ENCODE peak calls at places on chromosomes 12 and 14, in four cellular contexts. J, B, P and D are unnamed samples.

GRCh38 chr14:71597955-71598659 is 334.1 kb upstream of the RGS6 start:
- DNase-seq in J (no peak), B (no peak), P (no peak), D (no peak)

GRCh38 chr12:48015954-48016353 is 11.7 kb upstream of the COL2A1 start:
- DNase-seq in J (no peak), B (no peak), P (no peak), D (no peak)

GRCh38 chr12:56947633-56948535 is 9.5 kb downstream of the RDH16 start:
- DNase-seq in J (no peak), B (peak; percentile 34), P (no peak), D (no peak)

GRCh38 chr12:11718768-11719253 is 69.3 kb downstream of the ETV6 start:
- DNase-seq in J (no peak), B (no peak), P (peak; percentile 45), D (no peak)

GRCh38 chr12:100566887-100567637 is 6.4 kb upstream of the GAS2L3 start:
- DNase-seq in J (no peak), B (no peak), P (no peak), D (no peak)

GRCh38 chr14:71371711-71372396 is 464.6 kb downstream of the PCNX1 start:
- DNase-seq in J (peak; percentile 73), B (no peak), P (no peak), D (no peak)

GRCh38 chr14:93688239-93688666 is 100.0 kb downstream of the PRIMA1 start:
- DNase-seq in J (no peak), B (no peak), P (peak; percentile 94), D (peak; percentile 86)

GRCh38 chr14:37145395-37145794 is 27.0 kb downstream of the SLC25A21 start:
- DNase-seq in J (no peak), B (no peak), P (no peak), D (no peak)

GRCh38 chr12:102388469-102388868 is 91.9 kb downstream of the IGF1 start:
- DNase-seq in J (no peak), B (no peak), P (no peak), D (no peak)

GRCh38 chr14:68669101-68669500 is 123.8 kb downstream of the ZFP36L1 start:
- DNase-seq in J (no peak), B (no peak), P (no peak), D (no peak)

GRCh38 chr14:60509438-60510253 is 700 bp downstream of the SIX6 start:
- DNase-seq in J (no peak), B (no peak), P (peak; percentile 68), D (no peak)

GRCh38 chr12:100518376-100518775 is 44.7 kb downstream of the NR1H4 start:
- DNase-seq in J (no peak), B (no peak), P (no peak), D (no peak)

DNA sequence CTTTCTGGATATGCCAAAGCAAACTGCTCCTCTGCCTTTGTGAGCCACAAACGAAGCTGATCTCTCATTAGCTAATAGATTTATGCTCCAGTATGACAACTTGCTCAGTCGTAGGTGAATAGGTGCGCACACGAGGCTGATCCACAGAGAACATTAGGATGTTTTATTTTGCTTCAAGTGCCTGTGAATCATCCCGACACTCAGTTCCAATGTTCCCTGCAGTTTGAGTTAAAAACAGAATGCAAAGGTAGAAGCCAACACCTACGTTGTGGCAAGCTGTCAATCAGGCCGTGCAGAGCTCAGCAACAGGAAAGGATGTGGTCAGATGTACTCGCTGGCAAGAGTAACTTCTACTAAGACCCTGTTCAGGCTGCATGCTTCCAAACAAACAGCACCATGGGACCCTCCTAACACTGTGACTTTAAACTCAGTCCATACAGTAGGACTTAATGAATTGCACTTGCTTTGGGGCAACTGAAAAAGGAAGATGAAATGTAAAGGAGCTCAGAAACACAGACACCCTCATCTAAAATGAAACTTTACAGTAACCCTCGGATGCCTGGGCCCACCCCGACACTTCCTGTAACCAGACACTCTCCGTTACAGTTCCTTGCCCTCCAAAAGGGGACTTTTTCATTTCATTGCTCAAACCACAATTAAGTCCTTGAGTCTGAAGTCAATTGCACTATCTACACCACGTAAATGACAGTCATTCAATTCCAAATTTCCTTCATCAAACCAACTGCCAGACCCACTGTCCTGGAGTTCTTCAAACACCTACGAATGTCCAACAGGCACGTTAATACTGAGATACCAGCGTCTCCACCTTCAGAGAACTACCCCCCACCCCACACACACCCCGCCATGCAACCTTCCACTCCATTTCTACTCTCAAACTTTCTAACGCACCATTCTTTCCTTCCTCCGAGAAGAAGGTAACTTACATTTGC is 1.6 kb downstream of the CCDC88C start:
- DNase-seq in J (no peak), B (no peak), P (no peak), D (no peak)
- H3K27ac ChIP-seq in J (peak overlapping the region; percentile 82), B (no peak overlapping the region), P (no peak overlapping the region), D (no peak overlapping the region)

DNA sequence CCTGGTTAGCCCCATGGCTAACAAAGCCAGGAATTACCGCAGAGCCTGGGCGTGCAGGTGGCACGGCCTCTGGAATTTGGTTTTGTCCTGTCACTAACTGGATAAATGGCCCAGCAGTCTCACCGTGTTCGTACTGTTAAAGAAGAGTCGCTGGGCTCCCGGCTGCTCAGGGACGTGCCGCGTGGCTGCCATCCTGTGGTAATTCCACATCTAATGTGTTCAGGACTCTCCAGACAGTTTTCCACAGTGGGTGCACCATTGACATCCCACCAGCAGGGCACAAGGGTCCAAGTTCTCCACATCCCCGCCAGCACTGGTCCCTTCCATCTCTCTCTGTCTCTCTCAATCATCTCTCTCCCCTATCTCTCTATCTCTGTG is 19.6 kb downstream of the NOC4L start:
- DNase-seq in J (no peak), B (no peak), P (no peak), D (no peak)
- H3K4me3 ChIP-seq in J (no peak overlapping the region), B (no peak overlapping the region), P (no peak overlapping the region), D (no peak overlapping the region)

GRCh38 chr14:49622022-49622607 is 1.5 kb downstream of the MGAT2 start:
- DNase-seq in J (no peak), B (no peak), P (no peak), D (no peak)

GRCh38 chr14:49621114-49621881 is 699 bp downstream of the MGAT2 start:
- DNase-seq in J (no peak), B (no peak), P (peak; percentile 79), D (no peak)

GRCh38 chr14:49619730-49620129 is 696 bp downstream of the RPL36AL start:
- DNase-seq in J (no peak), B (no peak), P (no peak), D (no peak)

GRCh38 chr14:49617846-49618519 is 2.4 kb downstream of the RPL36AL start:
- DNase-seq in J (no peak), B (no peak), P (no peak), D (no peak)

DNA sequence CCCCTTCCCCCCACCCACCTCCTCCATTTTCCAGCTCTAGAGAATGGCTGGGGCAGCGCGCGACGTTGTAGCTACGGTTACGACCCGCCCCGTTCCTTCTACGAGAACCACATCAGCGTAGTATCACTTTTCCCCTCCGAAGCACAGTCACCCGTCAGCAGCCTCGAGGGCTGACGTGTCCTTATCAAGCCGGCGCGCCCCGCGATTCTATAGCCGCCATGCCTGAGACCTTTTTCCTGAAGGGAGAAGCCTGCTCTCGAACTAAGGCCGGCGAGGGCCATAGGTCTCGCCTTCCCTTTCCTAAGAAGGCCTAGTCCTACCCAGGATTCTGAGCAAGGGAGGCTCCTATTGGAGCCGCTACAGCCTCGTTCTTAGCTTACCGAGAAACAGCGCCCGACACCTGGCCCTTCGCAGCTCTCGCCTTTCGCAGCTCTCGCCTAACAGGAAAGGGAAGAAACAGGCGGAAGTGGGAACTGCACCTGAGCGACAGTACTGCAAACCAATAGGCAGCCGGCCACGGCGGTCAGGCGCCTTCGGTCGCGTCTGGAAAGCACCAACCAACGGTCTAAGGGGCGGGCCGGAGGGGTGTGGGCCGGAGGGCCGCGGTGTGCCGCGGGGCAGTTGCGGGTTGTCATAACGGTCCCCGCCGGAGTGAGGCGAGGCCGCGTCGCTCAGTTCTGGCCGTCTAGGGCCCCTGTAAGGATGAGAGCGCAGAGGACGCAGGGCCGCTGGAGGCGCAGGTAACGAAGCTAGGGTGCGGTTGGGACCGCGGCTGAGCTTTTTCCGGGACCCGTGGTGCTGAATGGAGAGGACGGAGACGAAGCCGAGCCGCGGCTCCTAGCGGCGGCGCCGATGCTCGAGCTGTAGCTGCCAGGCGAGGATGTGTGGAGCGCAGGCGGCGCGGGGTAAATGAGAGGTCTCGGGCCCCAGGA is at the start of the genes MGAT2 and RPL36AL:
- DNase-seq in J (peak; percentile 91), B (peak; percentile 98), P (peak; percentile 99), D (peak; percentile 97)
- H3K4me1 ChIP-seq in J (peaks cover 18% of the 10 kb centered on the region), B (peaks cover 55% of the 10 kb centered on the region), P (peaks cover 22% of the 10 kb centered on the region), D (no peaks in the 10 kb centered on the region)

GRCh38 chr12:3222935-3223334 is 145.8 kb downstream of the TSPAN9 start:
- DNase-seq in J (no peak), B (no peak), P (no peak), D (no peak)
- H3K27ac ChIP-seq in J (no peak overlapping the region), B (no peak overlapping the region), P (no peak overlapping the region), D (no peak overlapping the region)

DNA sequence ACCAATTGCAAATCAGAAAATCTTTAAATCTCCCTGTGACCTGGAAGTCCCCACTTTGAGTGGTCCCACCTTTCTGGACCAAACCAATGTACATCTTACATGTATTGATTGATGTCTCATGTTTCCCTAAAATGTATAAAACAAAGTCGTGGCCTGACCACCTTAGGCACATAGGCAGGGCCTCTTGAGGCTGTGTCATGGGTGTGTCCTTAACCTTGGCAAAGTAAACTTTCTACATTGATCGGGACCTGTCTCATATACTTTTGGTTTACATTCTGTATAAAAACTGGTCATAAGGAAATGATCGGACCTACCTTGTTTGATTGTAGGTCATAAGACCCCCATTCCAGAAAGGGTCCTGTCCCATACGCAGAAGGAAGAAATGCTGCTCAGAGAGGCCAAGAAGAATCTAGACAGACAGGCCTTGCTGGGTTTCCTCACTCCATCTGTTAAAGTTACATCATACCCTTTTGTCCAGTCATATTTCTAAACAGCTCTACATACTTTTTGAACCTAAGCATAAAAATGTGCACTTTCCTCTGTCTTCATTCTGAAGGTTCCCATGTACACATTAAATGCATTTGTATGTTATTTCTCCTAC is 30.0 kb upstream of the CPM start:
- DNase-seq in J (no peak), B (no peak), P (no peak), D (no peak)
- H3K4me3 ChIP-seq in J (no peak overlapping the region), B (no peak overlapping the region), P (no peak overlapping the region), D (no peak overlapping the region)

GRCh38 chr14:74575936-74576335 is 36.1 kb downstream of the LTBP2 start:
- DNase-seq in J (no peak), B (no peak), P (no peak), D (no peak)

GRCh38 chr14:74578479-74578878 is 33.6 kb downstream of the LTBP2 start:
- DNase-seq in J (no peak), B (no peak), P (no peak), D (no peak)

GRCh38 chr14:74577247-74577947 is 34.6 kb downstream of the LTBP2 start:
- DNase-seq in J (no peak), B (no peak), P (no peak), D (no peak)

GRCh38 chr14:74579447-74580274 is 32.4 kb downstream of the LTBP2 start:
- DNase-seq in J (no peak), B (peak; percentile 94), P (no peak), D (no peak)

DNA sequence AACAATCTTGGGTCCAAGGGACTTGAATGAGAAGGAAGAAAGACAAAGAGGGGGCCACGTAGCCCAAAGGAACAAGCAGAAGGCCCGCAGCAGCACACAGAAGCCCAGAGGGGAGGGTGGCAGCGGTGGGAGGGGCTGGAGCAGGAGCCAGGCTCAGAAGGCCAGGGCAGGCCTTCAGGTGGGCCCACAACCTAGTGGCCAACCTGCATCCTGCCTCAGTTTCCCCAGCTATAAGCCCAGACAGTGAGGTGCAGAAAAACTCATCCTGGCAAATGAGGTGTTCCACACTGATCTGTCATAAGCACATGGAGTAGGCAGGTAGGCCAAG is 34.1 kb downstream of the LTBP2 start:
- DNase-seq in J (no peak), B (no peak), P (no peak), D (no peak)
- H3K4me1 ChIP-seq in J (peaks cover 14% of the 10 kb centered on the region), B (peaks cover 79% of the 10 kb centered on the region), P (no peaks in the 10 kb centered on the region), D (peaks cover 1% of the 10 kb centered on the region)

GRCh38 chr12:807041-807717 is 54.8 kb downstream of the WNK1 start:
- DNase-seq in J (no peak), B (no peak), P (no peak), D (no peak)
- H3K27ac ChIP-seq in J (no peak overlapping the region), B (no peak overlapping the region), P (no peak overlapping the region), D (no peak overlapping the region)